ENCODE peak calls at places on chromosome 11, in four cellular contexts. One of them, this sample, is unnamed.

GRCh38 chr11:35084817-35085424 is 54.0 kb upstream of the CD44 start:
- DNase-seq in K562: no peak
- DNase-seq in GM12878: no peak
- DNase-seq in HL-60: no peak
- DNase-seq in this sample: no peak

GRCh38 chr11:77142091-77142975 is 14.3 kb downstream of the MYO7A start:
- DNase-seq in K562: no peak
- DNase-seq in GM12878: no peak
- DNase-seq in HL-60: no peak
- DNase-seq in this sample: no peak

GRCh38 chr11:44484211-44484610 is 81.3 kb upstream of the CD82 start:
- DNase-seq in K562: peak; percentile 39
- DNase-seq in GM12878: no peak
- DNase-seq in HL-60: no peak
- DNase-seq in this sample: no peak

GRCh38 chr11:3922056-3922455 is 66.6 kb downstream of the STIM1 start:
- DNase-seq in K562: no peak
- DNase-seq in GM12878: no peak
- DNase-seq in HL-60: no peak
- DNase-seq in this sample: no peak

GRCh38 chr11:69890476-69890875 is 71.3 kb upstream of the FGF3 start:
- DNase-seq in K562: no peak
- DNase-seq in GM12878: no peak
- DNase-seq in HL-60: no peak
- DNase-seq in this sample: no peak

GRCh38 chr11:116960916-116961315 is 123.5 kb upstream of the APOA1 start:
- DNase-seq in K562: no peak
- DNase-seq in GM12878: no peak
- DNase-seq in HL-60: no peak
- DNase-seq in this sample: no peak

GRCh38 chr11:22785251-22785650 is 44.4 kb downstream of the SVIP start:
- DNase-seq in K562: no peak
- DNase-seq in GM12878: no peak
- DNase-seq in HL-60: no peak
- DNase-seq in this sample: no peak

GRCh38 chr11:99988105-99988907 is 698.8 kb upstream of the ARHGAP42 start:
- DNase-seq in K562: no peak
- DNase-seq in GM12878: no peak
- DNase-seq in HL-60: no peak
- DNase-seq in this sample: no peak

GRCh38 chr11:35214792-35215193 is 75.8 kb downstream of the CD44 start:
- DNase-seq in K562: no peak
- DNase-seq in GM12878: no peak
- DNase-seq in HL-60: no peak
- DNase-seq in this sample: no peak

GRCh38 chr11:11253487-11253886 is 99.6 kb downstream of the CSNK2A3 start:
- DNase-seq in K562: no peak
- DNase-seq in GM12878: no peak
- DNase-seq in HL-60: no peak
- DNase-seq in this sample: no peak

GRCh38 chr11:102316505-102316904 is 779 bp upstream of the BIRC3 start:
- DNase-seq in K562: no peak
- DNase-seq in GM12878: no peak
- DNase-seq in HL-60: no peak
- DNase-seq in this sample: no peak

GRCh38 chr11:60951909-60952741 is at the start of gene SLC15A3:
- DNase-seq in K562: no peak
- DNase-seq in GM12878: peak; percentile 61
- DNase-seq in HL-60: peak; percentile 58
- DNase-seq in this sample: peak; percentile 74

GRCh38 chr11:101955701-101956100 is 39.4 kb upstream of the ANGPTL5 start:
- DNase-seq in K562: no peak
- DNase-seq in GM12878: no peak
- DNase-seq in HL-60: no peak
- DNase-seq in this sample: no peak

GRCh38 chr11:107791343-107792048 is 67.1 kb downstream of the SLC35F2 start:
- DNase-seq in K562: no peak
- DNase-seq in GM12878: no peak
- DNase-seq in HL-60: no peak
- DNase-seq in this sample: no peak
- TF ChIP-seq SPI1 in K562: no peak
- TF ChIP-seq SPI1 in GM12878: no peak
- TF ChIP-seq SPI1 in HL-60: no peak
- TF ChIP-seq SPI1 in this sample: no peak

GRCh38 chr11:64963072-64963631 is 8.8 kb downstream of the MAJIN start:
- DNase-seq in K562: no peak
- DNase-seq in GM12878: no peak
- DNase-seq in HL-60: no peak
- DNase-seq in this sample: no peak

GRCh38 chr11:64959498-64959897 is 12.4 kb downstream of the MAJIN start:
- DNase-seq in K562: no peak
- DNase-seq in GM12878: no peak
- DNase-seq in HL-60: no peak
- DNase-seq in this sample: no peak

GRCh38 chr11:64960719-64961118 is 11.2 kb downstream of the MAJIN start:
- DNase-seq in K562: peak; percentile 24
- DNase-seq in GM12878: no peak
- DNase-seq in HL-60: no peak
- DNase-seq in this sample: no peak
- TF ChIP-seq SPI1 in K562: no peak
- TF ChIP-seq SPI1 in GM12878: no peak
- TF ChIP-seq SPI1 in HL-60: no peak
- TF ChIP-seq SPI1 in this sample: no peak

DNA sequence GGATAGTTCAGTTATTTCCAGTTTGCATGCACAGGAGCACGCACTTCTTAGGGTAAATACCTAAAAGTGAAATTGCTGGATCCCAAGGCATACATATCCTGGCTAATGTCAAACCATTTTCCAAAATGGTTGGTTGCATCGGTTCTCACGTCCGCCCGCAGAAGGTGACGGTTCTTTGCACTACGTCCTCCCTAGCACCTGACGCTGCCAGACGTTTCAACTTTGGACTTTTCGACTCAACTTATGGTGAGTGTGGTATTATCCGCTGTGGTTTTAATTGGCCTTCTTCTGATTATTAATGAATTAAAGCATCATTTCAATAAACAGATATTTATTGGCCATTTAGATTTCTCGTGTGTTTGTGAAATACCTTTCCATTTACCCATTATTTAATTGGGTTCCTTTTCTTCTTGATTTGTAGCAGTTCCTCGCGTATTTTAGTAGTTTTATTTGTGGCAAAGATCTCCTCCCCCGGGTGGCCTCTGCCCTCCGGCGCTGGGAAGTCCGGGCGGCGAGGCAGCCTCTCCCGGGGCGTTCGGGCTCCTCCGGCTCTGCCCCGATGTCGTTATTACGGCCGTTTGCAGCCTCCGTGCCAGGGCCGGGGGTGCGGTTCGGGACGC is at the start of gene JHY:
- DNase-seq in K562: no peak
- DNase-seq in GM12878: no peak
- DNase-seq in HL-60: no peak
- DNase-seq in this sample: no peak
- TF ChIP-seq SPI1 in K562: no peak
- TF ChIP-seq SPI1 in GM12878: no peak
- TF ChIP-seq SPI1 in HL-60: no peak
- TF ChIP-seq SPI1 in this sample: no peak

GRCh38 chr11:31808268-31808667 is 2.9 kb downstream of the PAX6 start:
- DNase-seq in K562: no peak
- DNase-seq in GM12878: no peak
- DNase-seq in HL-60: no peak
- DNase-seq in this sample: no peak

GRCh38 chr11:31805629-31806185 is 5.4 kb downstream of the PAX6 start:
- DNase-seq in K562: no peak
- DNase-seq in GM12878: no peak
- DNase-seq in HL-60: no peak
- DNase-seq in this sample: no peak

GRCh38 chr11:31807791-31808074 is 3.4 kb downstream of the PAX6 start:
- DNase-seq in K562: no peak
- DNase-seq in GM12878: no peak
- DNase-seq in HL-60: no peak
- DNase-seq in this sample: no peak

GRCh38 chr11:31806186-31806943 is 4.8 kb downstream of the PAX6 start:
- DNase-seq in K562: no peak
- DNase-seq in GM12878: no peak
- DNase-seq in HL-60: no peak
- DNase-seq in this sample: no peak

GRCh38 chr11:31806944-31807790 is 4.0 kb downstream of the PAX6 start:
- DNase-seq in K562: no peak
- DNase-seq in GM12878: no peak
- DNase-seq in HL-60: no peak
- DNase-seq in this sample: no peak
- TF ChIP-seq SPI1 in K562: no peak
- TF ChIP-seq SPI1 in GM12878: no peak
- TF ChIP-seq SPI1 in HL-60: no peak
- TF ChIP-seq SPI1 in this sample: no peak

GRCh38 chr11:109405671-109406070 is 16.3 kb upstream of the C11orf87 start:
- DNase-seq in K562: no peak
- DNase-seq in GM12878: no peak
- DNase-seq in HL-60: no peak
- DNase-seq in this sample: no peak
- TF ChIP-seq SPI1 in K562: no peak
- TF ChIP-seq SPI1 in GM12878: no peak
- TF ChIP-seq SPI1 in HL-60: no peak
- TF ChIP-seq SPI1 in this sample: no peak

DNA sequence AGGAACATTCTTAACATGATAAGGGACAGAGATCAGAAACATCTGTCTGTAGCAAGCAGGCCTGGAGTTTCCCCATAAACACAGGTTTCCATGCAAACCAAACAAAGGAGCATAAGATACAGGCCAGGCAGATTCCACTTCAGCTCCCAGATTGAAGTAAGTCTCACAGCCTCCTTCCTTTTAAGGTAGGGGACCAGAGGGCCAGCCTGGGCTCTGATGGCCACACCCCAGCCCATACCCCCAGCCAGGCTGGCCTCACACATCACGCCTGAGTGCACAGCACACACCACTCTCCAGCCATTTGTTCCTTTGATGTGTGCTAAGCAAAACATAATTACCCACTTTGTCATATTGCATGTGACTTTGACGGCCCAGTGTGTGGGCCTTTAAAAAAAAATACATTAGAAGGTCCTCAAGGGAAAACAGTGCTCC is 518.7 kb downstream of the NTM start:
- DNase-seq in K562: no peak
- DNase-seq in GM12878: peak; percentile 66
- DNase-seq in HL-60: no peak
- DNase-seq in this sample: no peak
- TF ChIP-seq SPI1 in K562: no peak
- TF ChIP-seq SPI1 in GM12878: no peak
- TF ChIP-seq SPI1 in HL-60: no peak
- TF ChIP-seq SPI1 in this sample: no peak

GRCh38 chr11:19820100-19820499 is 107.5 kb downstream of the NAV2 start:
- DNase-seq in K562: no peak
- DNase-seq in GM12878: no peak
- DNase-seq in HL-60: no peak
- DNase-seq in this sample: no peak
- TF ChIP-seq SPI1 in K562: no peak
- TF ChIP-seq SPI1 in GM12878: no peak
- TF ChIP-seq SPI1 in HL-60: no peak
- TF ChIP-seq SPI1 in this sample: no peak